ENCODE peak calls at places on chromosomes 4 and X, in four cellular contexts. One of them, this sample, is unnamed.

GRCh38 chr4:14883166-14883565 is 119.1 kb upstream of the CPEB2 start:
- DNase-seq in EL: no peak
- DNase-seq in stimulated activated CD4-positive, alpha-beta T cell treated with anti-CD3 and anti-CD28 coated beads, TNF-alpha, amount 100 ng/mL, for 1 hour: no peak
- DNase-seq in prostate gland: no peak
- DNase-seq in this sample: no peak

GRCh38 chr4:140076307-140076706 is 77.7 kb downstream of the MAML3 start:
- DNase-seq in EL: no peak
- DNase-seq in stimulated activated CD4-positive, alpha-beta T cell treated with anti-CD3 and anti-CD28 coated beads, TNF-alpha, amount 100 ng/mL, for 1 hour: no peak
- DNase-seq in prostate gland: no peak
- DNase-seq in this sample: no peak

GRCh38 chr4:53066155-53066554 is 204.0 kb downstream of the RASL11B start:
- DNase-seq in EL: no peak
- DNase-seq in stimulated activated CD4-positive, alpha-beta T cell treated with anti-CD3 and anti-CD28 coated beads, TNF-alpha, amount 100 ng/mL, for 1 hour: no peak
- DNase-seq in prostate gland: no peak
- DNase-seq in this sample: no peak

GRCh38 chr4:54433686-54434085 is 204.6 kb downstream of the PDGFRA start:
- DNase-seq in EL: no peak
- DNase-seq in stimulated activated CD4-positive, alpha-beta T cell treated with anti-CD3 and anti-CD28 coated beads, TNF-alpha, amount 100 ng/mL, for 1 hour: no peak
- DNase-seq in prostate gland: no peak
- DNase-seq in this sample: no peak

GRCh38 chr4:87732033-87732770 is 67.2 kb upstream of the IBSP start:
- DNase-seq in EL: peak
- DNase-seq in stimulated activated CD4-positive, alpha-beta T cell treated with anti-CD3 and anti-CD28 coated beads, TNF-alpha, amount 100 ng/mL, for 1 hour: no peak
- DNase-seq in prostate gland: no peak
- DNase-seq in this sample: no peak

GRCh38 chr4:101596786-101597185 is 193.7 kb upstream of the BANK1 start:
- DNase-seq in EL: no peak
- DNase-seq in stimulated activated CD4-positive, alpha-beta T cell treated with anti-CD3 and anti-CD28 coated beads, TNF-alpha, amount 100 ng/mL, for 1 hour: no peak
- DNase-seq in prostate gland: no peak
- DNase-seq in this sample: peak

GRCh38 chr4:165877291-165877690 is 4.3 kb downstream of the TLL1 start:
- DNase-seq in EL: no peak
- DNase-seq in stimulated activated CD4-positive, alpha-beta T cell treated with anti-CD3 and anti-CD28 coated beads, TNF-alpha, amount 100 ng/mL, for 1 hour: no peak
- DNase-seq in prostate gland: no peak
- DNase-seq in this sample: no peak

GRCh38 chrX:70434914-70435586 is 9.6 kb upstream of the DLG3 start:
- DNase-seq in EL: peak
- DNase-seq in stimulated activated CD4-positive, alpha-beta T cell treated with anti-CD3 and anti-CD28 coated beads, TNF-alpha, amount 100 ng/mL, for 1 hour: no peak
- DNase-seq in prostate gland: no peak
- DNase-seq in this sample: no peak

GRCh38 chr4:33924239-33924638 is 2320.1 kb downstream of the ARAP2 start:
- DNase-seq in EL: peak
- DNase-seq in stimulated activated CD4-positive, alpha-beta T cell treated with anti-CD3 and anti-CD28 coated beads, TNF-alpha, amount 100 ng/mL, for 1 hour: no peak
- DNase-seq in prostate gland: no peak
- DNase-seq in this sample: no peak

GRCh38 chrX:110310896-110311295 is 7.0 kb downstream of the AMMECR1 start:
- DNase-seq in EL: no peak
- DNase-seq in stimulated activated CD4-positive, alpha-beta T cell treated with anti-CD3 and anti-CD28 coated beads, TNF-alpha, amount 100 ng/mL, for 1 hour: no peak
- DNase-seq in prostate gland: no peak
- DNase-seq in this sample: no peak

GRCh38 chr4:156146581-156146980 is 192.9 kb upstream of the CTSO start:
- DNase-seq in EL: no peak
- DNase-seq in stimulated activated CD4-positive, alpha-beta T cell treated with anti-CD3 and anti-CD28 coated beads, TNF-alpha, amount 100 ng/mL, for 1 hour: no peak
- DNase-seq in prostate gland: no peak
- DNase-seq in this sample: no peak

GRCh38 chrX:153883163-153883843 is 2.7 kb downstream of the L1CAM start:
- DNase-seq in EL: no peak
- DNase-seq in stimulated activated CD4-positive, alpha-beta T cell treated with anti-CD3 and anti-CD28 coated beads, TNF-alpha, amount 100 ng/mL, for 1 hour: no peak
- DNase-seq in prostate gland: no peak
- DNase-seq in this sample: no peak

GRCh38 chr4:3393171-3393570 is 48.6 kb upstream of the HGFAC start:
- DNase-seq in EL: no peak
- DNase-seq in stimulated activated CD4-positive, alpha-beta T cell treated with anti-CD3 and anti-CD28 coated beads, TNF-alpha, amount 100 ng/mL, for 1 hour: no peak
- DNase-seq in prostate gland: no peak
- DNase-seq in this sample: no peak

GRCh38 chrX:47209508-47210238 is 8.8 kb upstream of the CDK16 start:
- DNase-seq in EL: no peak
- DNase-seq in stimulated activated CD4-positive, alpha-beta T cell treated with anti-CD3 and anti-CD28 coated beads, TNF-alpha, amount 100 ng/mL, for 1 hour: no peak
- DNase-seq in prostate gland: no peak
- DNase-seq in this sample: no peak

GRCh38 chrX:10237255-10237654 is 80.5 kb downstream of the CLCN4 start:
- DNase-seq in EL: no peak
- DNase-seq in stimulated activated CD4-positive, alpha-beta T cell treated with anti-CD3 and anti-CD28 coated beads, TNF-alpha, amount 100 ng/mL, for 1 hour: no peak
- DNase-seq in prostate gland: no peak
- DNase-seq in this sample: no peak

GRCh38 chr4:169707958-169708643 is 49.6 kb downstream of the HPF1 start:
- DNase-seq in EL: no peak
- DNase-seq in stimulated activated CD4-positive, alpha-beta T cell treated with anti-CD3 and anti-CD28 coated beads, TNF-alpha, amount 100 ng/mL, for 1 hour: no peak
- DNase-seq in prostate gland: no peak
- DNase-seq in this sample: no peak

GRCh38 chrX:123340691-123341090 is 156.6 kb downstream of the GRIA3 start:
- DNase-seq in EL: no peak
- DNase-seq in stimulated activated CD4-positive, alpha-beta T cell treated with anti-CD3 and anti-CD28 coated beads, TNF-alpha, amount 100 ng/mL, for 1 hour: no peak
- DNase-seq in prostate gland: no peak
- DNase-seq in this sample: no peak

GRCh38 chr4:47913858-47914218 is 545 bp downstream of the NFXL1 start:
- DNase-seq in EL: peak
- DNase-seq in stimulated activated CD4-positive, alpha-beta T cell treated with anti-CD3 and anti-CD28 coated beads, TNF-alpha, amount 100 ng/mL, for 1 hour: no peak
- DNase-seq in prostate gland: peak
- DNase-seq in this sample: no peak

GRCh38 chrX:3639236-3639635 is 74.2 kb downstream of the PRKX start:
- DNase-seq in EL: no peak
- DNase-seq in stimulated activated CD4-positive, alpha-beta T cell treated with anti-CD3 and anti-CD28 coated beads, TNF-alpha, amount 100 ng/mL, for 1 hour: no peak
- DNase-seq in prostate gland: no peak
- DNase-seq in this sample: no peak

GRCh38 chr4:132809298-132810032 is 339.6 kb upstream of the PCDH10 start:
- DNase-seq in EL: no peak
- DNase-seq in stimulated activated CD4-positive, alpha-beta T cell treated with anti-CD3 and anti-CD28 coated beads, TNF-alpha, amount 100 ng/mL, for 1 hour: no peak
- DNase-seq in prostate gland: no peak
- DNase-seq in this sample: no peak

GRCh38 chr4:133638702-133639101 is 489.6 kb downstream of the PCDH10 start:
- DNase-seq in EL: no peak
- DNase-seq in stimulated activated CD4-positive, alpha-beta T cell treated with anti-CD3 and anti-CD28 coated beads, TNF-alpha, amount 100 ng/mL, for 1 hour: no peak
- DNase-seq in prostate gland: no peak
- DNase-seq in this sample: no peak

GRCh38 chrX:48468247-48468671 is 1.8 kb downstream of the SLC38A5 start:
- DNase-seq in EL: no peak
- DNase-seq in stimulated activated CD4-positive, alpha-beta T cell treated with anti-CD3 and anti-CD28 coated beads, TNF-alpha, amount 100 ng/mL, for 1 hour: no peak
- DNase-seq in prostate gland: no peak
- DNase-seq in this sample: no peak

GRCh38 chr4:20319785-20320184 is 68.1 kb downstream of the SLIT2 start:
- DNase-seq in EL: no peak
- DNase-seq in stimulated activated CD4-positive, alpha-beta T cell treated with anti-CD3 and anti-CD28 coated beads, TNF-alpha, amount 100 ng/mL, for 1 hour: no peak
- DNase-seq in prostate gland: no peak
- DNase-seq in this sample: no peak

GRCh38 chrX:9324676-9325075 is 140.2 kb upstream of the TBL1X start:
- DNase-seq in EL: no peak
- DNase-seq in stimulated activated CD4-positive, alpha-beta T cell treated with anti-CD3 and anti-CD28 coated beads, TNF-alpha, amount 100 ng/mL, for 1 hour: no peak
- DNase-seq in prostate gland: no peak
- DNase-seq in this sample: no peak

GRCh38 chr4:85402371-85402770 is 72.6 kb upstream of the ARHGAP24 start:
- DNase-seq in EL: peak
- DNase-seq in stimulated activated CD4-positive, alpha-beta T cell treated with anti-CD3 and anti-CD28 coated beads, TNF-alpha, amount 100 ng/mL, for 1 hour: no peak
- DNase-seq in prostate gland: no peak
- DNase-seq in this sample: no peak

GRCh38 chr4:1201851-1202525 is 29.6 kb upstream of the SPON2 start:
- DNase-seq in EL: peak
- DNase-seq in stimulated activated CD4-positive, alpha-beta T cell treated with anti-CD3 and anti-CD28 coated beads, TNF-alpha, amount 100 ng/mL, for 1 hour: peak
- DNase-seq in prostate gland: no peak
- DNase-seq in this sample: peak

GRCh38 chr4:47654972-47655693 is 170.1 kb downstream of the ATP10D start:
- DNase-seq in EL: no peak
- DNase-seq in stimulated activated CD4-positive, alpha-beta T cell treated with anti-CD3 and anti-CD28 coated beads, TNF-alpha, amount 100 ng/mL, for 1 hour: no peak
- DNase-seq in prostate gland: no peak
- DNase-seq in this sample: no peak

GRCh38 chrX:97158270-97158669 is 274.6 kb downstream of the RPA4 start:
- DNase-seq in EL: no peak
- DNase-seq in stimulated activated CD4-positive, alpha-beta T cell treated with anti-CD3 and anti-CD28 coated beads, TNF-alpha, amount 100 ng/mL, for 1 hour: no peak
- DNase-seq in prostate gland: no peak
- DNase-seq in this sample: no peak

GRCh38 chr4:115360441-115360840 is 247.0 kb upstream of the NDST4 start:
- DNase-seq in EL: no peak
- DNase-seq in stimulated activated CD4-positive, alpha-beta T cell treated with anti-CD3 and anti-CD28 coated beads, TNF-alpha, amount 100 ng/mL, for 1 hour: no peak
- DNase-seq in prostate gland: no peak
- DNase-seq in this sample: no peak

GRCh38 chr4:4541661-4542570 is at the start of gene STX18:
- DNase-seq in EL: peak
- DNase-seq in stimulated activated CD4-positive, alpha-beta T cell treated with anti-CD3 and anti-CD28 coated beads, TNF-alpha, amount 100 ng/mL, for 1 hour: peak
- DNase-seq in prostate gland: peak
- DNase-seq in this sample: peak

GRCh38 chrX:115606861-115607260 is 45.9 kb downstream of the PLS3 start:
- DNase-seq in EL: no peak
- DNase-seq in stimulated activated CD4-positive, alpha-beta T cell treated with anti-CD3 and anti-CD28 coated beads, TNF-alpha, amount 100 ng/mL, for 1 hour: no peak
- DNase-seq in prostate gland: no peak
- DNase-seq in this sample: no peak

GRCh38 chr4:81740492-81740891 is 268.8 kb upstream of the RASGEF1B start:
- DNase-seq in EL: no peak
- DNase-seq in stimulated activated CD4-positive, alpha-beta T cell treated with anti-CD3 and anti-CD28 coated beads, TNF-alpha, amount 100 ng/mL, for 1 hour: no peak
- DNase-seq in prostate gland: no peak
- DNase-seq in this sample: no peak

GRCh38 chrX:79161655-79162054 is 17.2 kb downstream of the GPR174 start:
- DNase-seq in EL: no peak
- DNase-seq in stimulated activated CD4-positive, alpha-beta T cell treated with anti-CD3 and anti-CD28 coated beads, TNF-alpha, amount 100 ng/mL, for 1 hour: peak
- DNase-seq in prostate gland: no peak
- DNase-seq in this sample: peak

GRCh38 chrX:119870626-119871131 is 854 bp downstream of the RNF113A start:
- DNase-seq in EL: peak
- DNase-seq in stimulated activated CD4-positive, alpha-beta T cell treated with anti-CD3 and anti-CD28 coated beads, TNF-alpha, amount 100 ng/mL, for 1 hour: no peak
- DNase-seq in prostate gland: peak
- DNase-seq in this sample: peak

GRCh38 chr4:163167333-163167626 is 590 bp upstream of the NAF1 start:
- DNase-seq in EL: no peak
- DNase-seq in stimulated activated CD4-positive, alpha-beta T cell treated with anti-CD3 and anti-CD28 coated beads, TNF-alpha, amount 100 ng/mL, for 1 hour: no peak
- DNase-seq in prostate gland: no peak
- DNase-seq in this sample: no peak